ENCODE peak calls at places on chromosomes 13 and 19, in seven cellular contexts. T is NCI-H1436 treated with DMSO at 0.1 percent for 48 hours; H is stimulated activated CD4-positive, alpha-beta T cell treated with anti-CD3 and anti-CD28 coated beads, Interleukin-4, amount 100 ng/mL, for 1 hour; R is heart right ventricle; K is NCI-H2171; W is activated CD8-positive, alpha-beta T cell treated with anti-CD3 and anti-CD28 coated beads for 36 hours; Q is uterus. Y is an unnamed sample.

GRCh38 chr19:23116802-23117571 is at the start of gene ZNF730:
- DNase-seq in Q (peak; percentile 18), W (peak; percentile 64), R (peak; percentile 37), K (peak; percentile 60), T (no peak), H (peak; percentile 43), Y (peak; percentile 3)

GRCh38 chr13:53237696-53238095 is 209.1 kb downstream of the OLFM4 start:
- DNase-seq in T (no peak), W (no peak), H (no peak), K (no peak), Q (no peak), R (no peak), Y (no peak)

GRCh38 chr19:862529-863304 is 3.3 kb downstream of the CFD start:
- DNase-seq in Q (peak; percentile 62), K (no peak), R (peak; percentile 70), W (peak; percentile 84), H (peak; percentile 79), T (no peak), Y (no peak)

GRCh38 chr19:29841559-29842367 is 30.0 kb downstream of the CCNE1 start:
- DNase-seq in R (no peak), H (no peak), T (no peak), K (no peak), Q (no peak), W (peak; percentile 24), Y (no peak)

GRCh38 chr13:94140027-94140426 is 339.5 kb downstream of the DCT start:
- DNase-seq in W (no peak), T (no peak), H (no peak), K (no peak), Q (no peak), R (no peak), Y (no peak)

GRCh38 chr19:30011051-30011578 is 69.1 kb downstream of the URI1 start:
- DNase-seq in R (no peak), W (no peak), Q (no peak), K (no peak), T (no peak), H (no peak), Y (no peak)

GRCh38 chr19:16824658-16825311 is 4.4 kb upstream of the SIN3B start:
- DNase-seq in R (no peak), T (no peak), W (no peak), H (no peak), Q (peak; percentile 40), K (no peak), Y (no peak)

GRCh38 chr13:45628094-45628493 is 12.6 kb upstream of the ERICH6B start:
- DNase-seq in H (no peak), T (no peak), Q (no peak), R (no peak), W (no peak), K (no peak), Y (no peak)

GRCh38 chr13:104984296-104984818 is 1551.1 kb downstream of the EFNB2 start:
- DNase-seq in T (no peak), Q (no peak), K (peak; percentile 45), H (peak; percentile 7), W (peak; percentile 66), R (peak; percentile 24), Y (no peak)

GRCh38 chr13:37540228-37540627 is 58.3 kb downstream of the POSTN start:
- DNase-seq in K (no peak), H (no peak), Q (no peak), T (no peak), R (no peak), W (no peak), Y (no peak)